ENCODE peak calls at places on chromosomes 4 and X, in nine cellular contexts. J, I, H, D, O, A, M, Q and E are unnamed samples.

GRCh38 chr4:106344324-106344970 is 24.1 kb downstream of the GIMD1 start:
- DNase-seq in H (no peak), D (peak), Q (no peak), J (no peak), M (no peak), I (no peak), A (peak), O (peak), E (no peak)

GRCh38 chr4:134200811-134201215 is 776 bp downstream of the PABPC4L start:
- DNase-seq in A (peak), O (no peak), M (no peak), D (peak), Q (no peak), H (no peak), J (no peak), I (no peak), E (no peak)

GRCh38 chrX:47112316-47112954 is 32.1 kb downstream of the NDUFB11 start:
- DNase-seq in H (no peak), O (no peak), M (no peak), I (no peak), J (peak), D (peak), Q (no peak), A (peak), E (no peak)

GRCh38 chr4:73780834-73781233 is 40.5 kb downstream of the CXCL8 start:
- DNase-seq in O (no peak), I (no peak), H (no peak), D (no peak), Q (no peak), J (no peak), M (no peak), A (no peak), E (no peak)

GRCh38 chr4:26330946-26331345 is 10.1 kb downstream of the RBPJ start:
- DNase-seq in J (no peak), M (no peak), O (no peak), A (peak), Q (no peak), D (no peak), H (no peak), I (no peak), E (peak)

GRCh38 chr4:177453116-177453515 is 10.9 kb upstream of the AGA start:
- DNase-seq in O (no peak), J (no peak), M (no peak), D (no peak), I (no peak), A (no peak), Q (no peak), H (no peak), E (no peak)

GRCh38 chr4:128241425-128241913 is 46.1 kb downstream of the PGRMC2 start:
- DNase-seq in O (peak), M (no peak), H (no peak), D (peak), I (no peak), A (peak), Q (peak), J (no peak), E (no peak)

GRCh38 chrX:16828126-16828908 is 41.8 kb downstream of the RBBP7 start:
- DNase-seq in Q (no peak), O (peak), I (no peak), J (no peak), D (peak), A (peak), H (no peak), M (no peak), E (no peak)

GRCh38 chr4:178271386-178271785 is 829.1 kb upstream of the AGA start:
- DNase-seq in I (no peak), D (no peak), H (no peak), O (no peak), M (no peak), Q (no peak), J (no peak), A (no peak), E (no peak)

GRCh38 chr4:81472249-81473085 is 760 bp upstream of the RASGEF1B start:
- DNase-seq in A (no peak), D (peak), O (no peak), J (peak), H (peak), Q (no peak), I (peak), M (peak), E (no peak)

GRCh38 chrX:30607155-30607554 is 29.6 kb upstream of the TASL start:
- DNase-seq in D (no peak), O (no peak), I (no peak), H (no peak), J (no peak), M (no peak), Q (no peak), A (no peak), E (no peak)

GRCh38 chr4:130808492-130808891 is 1712.5 kb downstream of the C4orf33 start:
- DNase-seq in H (no peak), D (peak), I (no peak), A (peak), M (no peak), Q (no peak), O (no peak), J (no peak), E (peak)

GRCh38 chr4:140529434-140529833 is 5.5 kb downstream of the ELMOD2 start:
- DNase-seq in D (no peak), J (no peak), M (no peak), O (no peak), Q (no peak), A (no peak), I (no peak), H (no peak), E (no peak)

GRCh38 chrX:37474478-37474877 is 97.0 kb upstream of the LANCL3 start:
- DNase-seq in Q (no peak), I (no peak), A (no peak), M (no peak), D (no peak), H (no peak), O (no peak), J (no peak), E (no peak)